ENCODE peak calls at places on chromosomes 4 and X, in six cellular contexts. One of them, this sample, is unnamed.
A peak's percentile ranks its signal among the peaks of the same experiment; 100 is the strongest.

GRCh38 chrX:132591719-132592275 is 103.0 kb upstream of the MBNL3 start:
- DNase-seq in substantia nigra: no peak
- DNase-seq in PC-3: no peak
- DNase-seq in LoVo: no peak
- DNase-seq in naive thymus-derived CD4-positive, alpha-beta T cell: no peak
- DNase-seq in T-helper 1 cell: no peak
- DNase-seq in this sample: no peak

GRCh38 chr4:62835579-62835978 is 1573.7 kb downstream of the TECRL start:
- DNase-seq in PC-3: no peak
- DNase-seq in T-helper 1 cell: no peak
- DNase-seq in LoVo: no peak
- DNase-seq in naive thymus-derived CD4-positive, alpha-beta T cell: no peak
- DNase-seq in substantia nigra: no peak
- DNase-seq in this sample: no peak

GRCh38 chr4:72604324-72604723 is 35.3 kb upstream of the ADAMTS3 start:
- DNase-seq in T-helper 1 cell: no peak
- DNase-seq in substantia nigra: no peak
- DNase-seq in PC-3: peak; percentile 83
- DNase-seq in naive thymus-derived CD4-positive, alpha-beta T cell: no peak
- DNase-seq in LoVo: peak; percentile 6
- DNase-seq in this sample: peak; percentile 64

GRCh38 chr4:103091601-103092223 is 7.9 kb downstream of the BDH2 start:
- DNase-seq in naive thymus-derived CD4-positive, alpha-beta T cell: peak; percentile 52
- DNase-seq in PC-3: peak; percentile 62
- DNase-seq in T-helper 1 cell: no peak
- DNase-seq in substantia nigra: peak; percentile 73
- DNase-seq in LoVo: peak; percentile 59
- DNase-seq in this sample: peak; percentile 82

GRCh38 chrX:147180886-147181285 is 366.3 kb upstream of the CXorf51A start:
- DNase-seq in LoVo: no peak
- DNase-seq in T-helper 1 cell: no peak
- DNase-seq in PC-3: peak; percentile 52
- DNase-seq in substantia nigra: no peak
- DNase-seq in naive thymus-derived CD4-positive, alpha-beta T cell: no peak
- DNase-seq in this sample: no peak

GRCh38 chr4:96739101-96739500 is 899.2 kb downstream of the PDHA2 start:
- DNase-seq in PC-3: no peak
- DNase-seq in LoVo: no peak
- DNase-seq in substantia nigra: no peak
- DNase-seq in naive thymus-derived CD4-positive, alpha-beta T cell: no peak
- DNase-seq in T-helper 1 cell: no peak
- DNase-seq in this sample: no peak

GRCh38 chr4:85883180-85883579 is 408.2 kb downstream of the ARHGAP24 start:
- DNase-seq in LoVo: no peak
- DNase-seq in substantia nigra: no peak
- DNase-seq in T-helper 1 cell: no peak
- DNase-seq in PC-3: peak; percentile 40
- DNase-seq in naive thymus-derived CD4-positive, alpha-beta T cell: no peak
- DNase-seq in this sample: no peak

GRCh38 chr4:1360423-1361283 is 13.6 kb downstream of the UVSSA start:
- DNase-seq in substantia nigra: no peak
- DNase-seq in LoVo: no peak
- DNase-seq in T-helper 1 cell: no peak
- DNase-seq in PC-3: no peak
- DNase-seq in naive thymus-derived CD4-positive, alpha-beta T cell: no peak
- DNase-seq in this sample: no peak

GRCh38 chr4:184450045-184450444 is 24.3 kb downstream of the IRF2 start:
- DNase-seq in T-helper 1 cell: no peak
- DNase-seq in PC-3: peak; percentile 44
- DNase-seq in substantia nigra: no peak
- DNase-seq in naive thymus-derived CD4-positive, alpha-beta T cell: no peak
- DNase-seq in LoVo: no peak
- DNase-seq in this sample: peak; percentile 66

GRCh38 chrX:120749141-120749846 is 119.4 kb upstream of the C1GALT1C1 start:
- DNase-seq in naive thymus-derived CD4-positive, alpha-beta T cell: no peak
- DNase-seq in PC-3: no peak
- DNase-seq in T-helper 1 cell: no peak
- DNase-seq in LoVo: no peak
- DNase-seq in substantia nigra: no peak
- DNase-seq in this sample: peak; percentile 70

GRCh38 chr4:85762204-85762884 is 287.4 kb downstream of the ARHGAP24 start:
- DNase-seq in LoVo: no peak
- DNase-seq in naive thymus-derived CD4-positive, alpha-beta T cell: no peak
- DNase-seq in substantia nigra: no peak
- DNase-seq in PC-3: peak; percentile 67
- DNase-seq in T-helper 1 cell: no peak
- DNase-seq in this sample: peak; percentile 91

GRCh38 chr4:144507309-144508101 is 138.5 kb upstream of the HHIP start:
- DNase-seq in PC-3: no peak
- DNase-seq in T-helper 1 cell: no peak
- DNase-seq in naive thymus-derived CD4-positive, alpha-beta T cell: no peak
- DNase-seq in LoVo: no peak
- DNase-seq in substantia nigra: no peak
- DNase-seq in this sample: no peak

GRCh38 chr4:186840771-186841301 is 117.2 kb upstream of the FAT1 start:
- DNase-seq in naive thymus-derived CD4-positive, alpha-beta T cell: no peak
- DNase-seq in LoVo: no peak
- DNase-seq in PC-3: no peak
- DNase-seq in T-helper 1 cell: no peak
- DNase-seq in substantia nigra: no peak
- DNase-seq in this sample: no peak